ENCODE peak calls at places on chromosomes 12 and 14, in eight cellular contexts. K is stomach, R is spleen, U is prostate gland, T is GM12878, G is HCT116, D is K562, Q is H1. H is an unnamed sample.

GRCh38 chr12:111446631-111447570 is 41.2 kb downstream of the SH2B3 start:
- DNase-seq in K (peak; percentile 17), R (no peak), U (no peak), T (no peak), G (no peak), D (no peak), Q (no peak), H (no peak)

GRCh38 chr12:108806350-108806749 is 51.0 kb downstream of the SSH1 start:
- DNase-seq in K (no peak), R (peak; percentile 63), U (no peak), T (no peak), G (no peak), D (no peak), Q (no peak), H (no peak)

GRCh38 chr12:3597526-3598210 is 106.7 kb downstream of the PRMT8 start:
- DNase-seq in K (no peak), R (peak; percentile 41), U (no peak), T (no peak), G (no peak), D (no peak), Q (no peak), H (no peak)

GRCh38 chr12:62813031-62813829 is 121.7 kb downstream of the PPM1H start:
- DNase-seq in K (peak; percentile 61), R (peak; percentile 82), U (peak; percentile 31), T (no peak), G (peak; percentile 45), D (peak; percentile 34), Q (peak; percentile 31), H (no peak)

GRCh38 chr12:67068204-67068731 is 200.9 kb upstream of the CAND1 start:
- DNase-seq in K (no peak), R (no peak), U (no peak), T (no peak), G (no peak), D (no peak), Q (peak; percentile 7), H (no peak)

GRCh38 chr12:106766393-106766826 is 8.1 kb upstream of the RIC8B start:
- DNase-seq in K (peak; percentile 57), R (no peak), U (no peak), T (no peak), G (no peak), D (no peak), Q (no peak), H (no peak)

GRCh38 chr12:129076466-129077325 is 223.4 kb downstream of the GLT1D1 start:
- DNase-seq in K (peak; percentile 2), R (no peak), U (no peak), T (no peak), G (no peak), D (no peak), Q (no peak), H (no peak)

GRCh38 chr12:129101404-129101803 is 248.1 kb downstream of the GLT1D1 start:
- DNase-seq in K (no peak), R (no peak), U (no peak), T (no peak), G (no peak), D (no peak), Q (no peak), H (no peak)

GRCh38 chr12:45192041-45192695 is 23.7 kb upstream of the ANO6 start:
- DNase-seq in K (no peak), R (no peak), U (no peak), T (no peak), G (peak; percentile 61), D (peak; percentile 55), Q (no peak), H (no peak)

GRCh38 chr14:59829469-59829868 is 41.1 kb downstream of the RTN1 start:
- DNase-seq in K (no peak), R (no peak), U (no peak), T (no peak), G (no peak), D (no peak), Q (no peak), H (no peak)

GRCh38 chr12:47964102-47964723 is 817 bp downstream of the TMEM106C start:
- DNase-seq in K (peak; percentile 39), R (peak; percentile 74), U (peak; percentile 34), T (no peak), G (no peak), D (no peak), Q (no peak), H (no peak)

GRCh38 chr14:70359076-70359424 is 433 bp downstream of the COX16 start:
- DNase-seq in K (peak; percentile 33), R (no peak), U (no peak), T (no peak), G (no peak), D (no peak), Q (no peak), H (no peak)

GRCh38 chr14:94098359-94098758 is 12.2 kb upstream of the IFI27 start:
- DNase-seq in K (no peak), R (no peak), U (no peak), T (no peak), G (no peak), D (no peak), Q (no peak), H (no peak)

GRCh38 chr14:97077253-97077653 is 280.1 kb downstream of the VRK1 start:
- DNase-seq in K (peak; percentile 29), R (no peak), U (no peak), T (peak; percentile 30), G (peak; percentile 61), D (peak; percentile 37), Q (no peak), H (no peak)

GRCh38 chr14:58738189-58738836 is 100.6 kb downstream of the DACT1 start:
- DNase-seq in K (no peak), R (no peak), U (no peak), T (no peak), G (no peak), D (no peak), Q (no peak), H (no peak)

GRCh38 chr12:115659422-115659821 is 618.1 kb downstream of the MED13L start:
- DNase-seq in K (no peak), R (no peak), U (no peak), T (no peak), G (no peak), D (no peak), Q (no peak), H (no peak)

GRCh38 chr12:68611094-68611818 is 557 bp downstream of the RAP1B start:
- DNase-seq in K (peak; percentile 68), R (peak; percentile 92), U (peak; percentile 58), T (no peak), G (no peak), D (peak; percentile 76), Q (no peak), H (peak; percentile 88)

GRCh38 chr12:68612245-68612644 is 1.5 kb downstream of the RAP1B start:
- DNase-seq in K (no peak), R (no peak), U (no peak), T (no peak), G (no peak), D (peak; percentile 58), Q (no peak), H (no peak)

GRCh38 chr12:68609955-68610434 is 704 bp upstream of the RAP1B start:
- DNase-seq in K (no peak), R (no peak), U (peak; percentile 19), T (no peak), G (no peak), D (no peak), Q (no peak), H (no peak)

GRCh38 chr12:68612675-68613074 is 2.0 kb downstream of the RAP1B start:
- DNase-seq in K (no peak), R (no peak), U (no peak), T (no peak), G (no peak), D (no peak), Q (no peak), H (no peak)

GRCh38 chr12:68610435-68611093 is at the start of gene RAP1B:
- DNase-seq in K (peak; percentile 90), R (peak; percentile 98), U (peak; percentile 90), T (no peak), G (peak; percentile 69), D (peak; percentile 96), Q (no peak), H (peak; percentile 89)
- TF ChIP-seq POLR2AphosphoS5 in K (peak; percentile 100), R (peak; percentile 100), U (peak; percentile 92), T (peak; percentile 90), G (peak; percentile 95), D (peak; percentile 86), Q (peak; percentile 85), H (peak; percentile 71)

DNA sequence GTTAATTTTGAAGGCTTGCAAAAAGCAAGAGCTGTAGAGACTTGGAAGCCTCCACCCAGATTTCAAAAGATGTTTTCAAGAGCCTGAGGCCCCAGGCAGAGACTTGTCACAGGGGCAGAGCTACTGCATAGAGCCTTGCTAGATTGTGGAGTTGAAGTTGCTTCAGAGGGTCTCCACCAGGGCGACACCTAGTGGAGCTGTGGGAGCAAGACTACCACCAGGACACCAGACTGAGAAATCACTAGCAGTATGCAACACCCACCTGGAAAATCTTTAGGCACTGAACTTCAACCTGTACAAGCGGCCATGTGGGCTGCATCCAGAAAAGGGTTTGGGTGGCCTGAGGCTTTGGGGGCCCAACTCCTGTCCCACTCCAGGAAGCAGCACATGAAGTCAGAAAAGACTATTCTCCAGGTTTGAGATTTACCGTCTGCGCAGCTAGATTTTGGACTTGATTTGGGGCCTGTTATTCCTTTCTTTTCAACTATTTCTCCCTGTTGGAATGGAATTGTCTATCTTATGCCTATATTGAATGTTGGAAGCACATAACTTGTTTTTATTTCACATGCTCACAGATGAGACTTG is 508.5 kb downstream of the FLRT2 start:
- DNase-seq in K (peak; percentile 48), R (peak; percentile 75), U (no peak), T (no peak), G (no peak), D (peak; percentile 7), Q (peak; percentile 33), H (no peak)
- TF ChIP-seq CTCF in K (no peak), R (peak; percentile 71), U (peak; percentile 8), T (peak; percentile 57), G (peak; percentile 33), D (no peak), Q (peak; percentile 78), H (no peak)

DNA sequence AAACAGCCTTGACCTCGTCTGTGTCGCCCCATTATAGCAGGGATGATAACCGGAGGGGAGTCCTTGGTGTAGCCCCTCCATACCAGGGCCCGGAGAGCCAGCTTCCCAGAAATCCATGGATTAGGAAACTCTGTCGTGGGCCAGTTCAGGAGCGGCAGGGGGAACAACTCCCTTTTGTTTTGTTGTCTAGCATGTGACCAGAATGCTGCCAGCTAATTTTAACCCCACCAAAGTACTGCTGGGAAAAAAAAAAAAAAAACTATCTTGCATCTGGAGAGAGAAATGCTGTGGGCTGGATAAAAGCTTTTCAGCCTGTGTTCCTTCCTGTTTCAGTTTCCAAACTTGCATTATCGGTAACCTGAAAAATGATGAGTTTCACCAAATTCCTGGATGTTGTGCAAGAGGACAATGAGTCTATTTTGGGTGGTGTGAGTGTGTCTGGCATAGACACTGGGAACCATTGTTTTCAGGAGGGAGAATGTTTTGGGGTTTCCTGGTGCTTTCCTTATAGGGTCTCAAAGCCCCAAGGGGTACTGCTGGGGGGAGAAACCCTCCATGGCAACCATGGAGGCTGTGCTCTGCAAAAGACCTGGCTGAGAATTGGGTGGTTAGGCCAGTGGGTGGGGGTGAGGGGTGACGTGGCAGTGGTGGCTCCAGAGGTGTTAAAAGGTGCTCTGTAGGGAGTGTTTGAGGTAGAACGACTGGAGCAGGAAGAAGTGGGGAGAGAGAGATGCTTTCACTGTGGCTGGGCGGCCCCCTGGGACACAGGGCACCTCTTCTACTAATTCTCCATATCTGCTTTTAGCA is 14.9 kb upstream of the IRF2BPL start:
- DNase-seq in K (no peak), R (peak; percentile 83), U (no peak), T (peak; percentile 60), G (no peak), D (no peak), Q (no peak), H (no peak)
- TF ChIP-seq POLR2A in K (no peak), R (no peak), U (no peak), T (no peak), G (no peak), D (no peak), Q (no peak), H (no peak)

GRCh38 chr12:103969391-103969790 is 3.7 kb downstream of the TDG start:
- DNase-seq in K (no peak), R (no peak), U (no peak), T (no peak), G (no peak), D (no peak), Q (no peak), H (no peak)
- TF ChIP-seq POLR2AphosphoS5 in K (no peak), R (no peak), U (no peak), T (no peak), G (no peak), D (no peak), Q (no peak), H (no peak)

H was measured in suprapubic skin.